ENCODE peak calls at places on chromosomes 4 and X, in nine cellular contexts. N, B, A, R, K, T, Y, G and H are unnamed samples.

GRCh38 chr4:23934915-23935314 is 45.1 kb upstream of the PPARGC1A start:
- DNase-seq in N (peak), B (no peak), A (no peak), R (no peak), K (no peak), T (no peak), Y (peak), G (peak), H (peak)

GRCh38 chrX:12979630-12980015 is 4.7 kb downstream of the TMSB4X start:
- DNase-seq in N (no peak), B (no peak), A (no peak), R (no peak), K (no peak), T (no peak), Y (no peak), G (no peak), H (no peak)

GRCh38 chrX:68823413-68824151 is 5.2 kb upstream of the EFNB1 start:
- DNase-seq in N (no peak), B (no peak), A (peak), R (no peak), K (no peak), T (no peak), Y (no peak), G (no peak), H (no peak)

GRCh38 chr4:144734522-144734921 is 88.6 kb downstream of the HHIP start:
- DNase-seq in N (no peak), B (no peak), A (no peak), R (no peak), K (no peak), T (no peak), Y (no peak), G (no peak), H (peak)

GRCh38 chr4:37983951-37984350 is 23.8 kb downstream of the PTTG2 start:
- DNase-seq in N (no peak), B (no peak), A (no peak), R (no peak), K (no peak), T (no peak), Y (no peak), G (no peak), H (no peak)

GRCh38 chrX:1673337-1673736 is 58.5 kb downstream of the ASMT start:
- DNase-seq in N (no peak), B (peak), A (no peak), R (peak), K (no peak), T (no peak), Y (no peak), G (no peak), H (peak)

GRCh38 chrX:34365482-34365881 is 233.4 kb upstream of the FAM47A start:
- DNase-seq in N (no peak), B (no peak), A (no peak), R (peak), K (no peak), T (no peak), Y (no peak), G (no peak), H (no peak)

GRCh38 chrX:103276581-103277002 is at the start of gene TCEAL5:
- DNase-seq in N (no peak), B (no peak), A (no peak), R (no peak), K (peak), T (peak), Y (no peak), G (no peak), H (peak)

GRCh38 chr4:94947681-94948108 is 189.9 kb downstream of the BMPR1B start:
- DNase-seq in N (no peak), B (no peak), A (no peak), R (no peak), K (no peak), T (no peak), Y (no peak), G (no peak), H (no peak)

GRCh38 chrX:134548257-134548732 is 88.3 kb downstream of the HPRT1 start:
- DNase-seq in N (no peak), B (no peak), A (no peak), R (no peak), K (no peak), T (no peak), Y (no peak), G (no peak), H (no peak)

GRCh38 chrX:67723580-67724351 is 179.9 kb downstream of the AR start:
- DNase-seq in N (no peak), B (no peak), A (no peak), R (no peak), K (no peak), T (no peak), Y (no peak), G (no peak), H (no peak)

GRCh38 chr4:183146478-183146877 is 47.4 kb downstream of the WWC2 start:
- DNase-seq in N (no peak), B (no peak), A (no peak), R (no peak), K (no peak), T (no peak), Y (no peak), G (no peak), H (no peak)

GRCh38 chrX:429266-429825 is 42.6 kb upstream of the PPP2R3B start:
- DNase-seq in N (no peak), B (no peak), A (no peak), R (no peak), K (no peak), T (no peak), Y (no peak), G (no peak), H (no peak)

GRCh38 chrX:68511255-68511654 is 12.4 kb downstream of the YIPF6 start:
- DNase-seq in N (peak), B (no peak), A (no peak), R (peak), K (peak), T (no peak), Y (no peak), G (no peak), H (peak)

GRCh38 chrX:120769576-120770341 is 105.9 kb downstream of the CT47B1 start:
- DNase-seq in N (peak), B (peak), A (no peak), R (peak), K (no peak), T (no peak), Y (no peak), G (no peak), H (no peak)

GRCh38 chrX:23559975-23560374 is 107.3 kb upstream of the PRDX4 start:
- DNase-seq in N (no peak), B (no peak), A (no peak), R (no peak), K (no peak), T (no peak), Y (no peak), G (no peak), H (no peak)

GRCh38 chr4:3773552-3774001 is 7.4 kb downstream of the ADRA2C start:
- DNase-seq in N (no peak), B (no peak), A (no peak), R (no peak), K (no peak), T (no peak), Y (no peak), G (no peak), H (peak)

GRCh38 chr4:40515037-40515397 is 114.6 kb downstream of the RBM47 start:
- DNase-seq in N (no peak), B (no peak), A (no peak), R (no peak), K (no peak), T (no peak), Y (no peak), G (no peak), H (peak)

GRCh38 chr4:15035152-15035551 is 32.9 kb downstream of the CPEB2 start:
- DNase-seq in N (no peak), B (no peak), A (no peak), R (no peak), K (no peak), T (no peak), Y (no peak), G (no peak), H (no peak)

GRCh38 chrX:155115174-155115830 is 44.0 kb downstream of the BRCC3 start:
- DNase-seq in N (no peak), B (no peak), A (no peak), R (no peak), K (no peak), T (no peak), Y (no peak), G (no peak), H (no peak)

GRCh38 chrX:11435568-11435967 is 142.4 kb downstream of the AMELX start:
- DNase-seq in N (no peak), B (no peak), A (no peak), R (no peak), K (no peak), T (no peak), Y (no peak), G (no peak), H (no peak)

GRCh38 chr4:52983563-52984303 is 121.6 kb downstream of the RASL11B start:
- DNase-seq in N (no peak), B (peak), A (no peak), R (peak), K (no peak), T (no peak), Y (no peak), G (no peak), H (peak)

GRCh38 chr4:158856852-158857251 is 88.0 kb downstream of the FNIP2 start:
- DNase-seq in N (no peak), B (peak), A (no peak), R (peak), K (no peak), T (no peak), Y (no peak), G (no peak), H (no peak)

GRCh38 chr4:74884282-74884681 is 48.6 kb upstream of the PARM1 start:
- DNase-seq in N (no peak), B (no peak), A (no peak), R (no peak), K (no peak), T (no peak), Y (no peak), G (no peak), H (no peak)

GRCh38 chr4:970854-971520 is 2.4 kb downstream of the DGKQ start:
- DNase-seq in N (no peak), B (no peak), A (no peak), R (no peak), K (no peak), T (no peak), Y (peak), G (no peak), H (no peak)

GRCh38 chr4:81792521-81792920 is 320.8 kb upstream of the RASGEF1B start:
- DNase-seq in N (no peak), B (no peak), A (no peak), R (no peak), K (no peak), T (no peak), Y (no peak), G (no peak), H (no peak)

GRCh38 chr4:138410266-138410665 is 168.1 kb upstream of the SLC7A11 start:
- DNase-seq in N (no peak), B (no peak), A (no peak), R (no peak), K (no peak), T (no peak), Y (peak), G (no peak), H (no peak)

GRCh38 chr4:141352775-141353544 is 132.3 kb downstream of the ZNF330 start:
- DNase-seq in N (no peak), B (no peak), A (no peak), R (no peak), K (no peak), T (no peak), Y (no peak), G (no peak), H (no peak)

GRCh38 chrX:40094041-40094899 is 3.5 kb downstream of the BCOR start:
- DNase-seq in N (peak), B (no peak), A (no peak), R (no peak), K (peak), T (no peak), Y (peak), G (no peak), H (peak)

DNA sequence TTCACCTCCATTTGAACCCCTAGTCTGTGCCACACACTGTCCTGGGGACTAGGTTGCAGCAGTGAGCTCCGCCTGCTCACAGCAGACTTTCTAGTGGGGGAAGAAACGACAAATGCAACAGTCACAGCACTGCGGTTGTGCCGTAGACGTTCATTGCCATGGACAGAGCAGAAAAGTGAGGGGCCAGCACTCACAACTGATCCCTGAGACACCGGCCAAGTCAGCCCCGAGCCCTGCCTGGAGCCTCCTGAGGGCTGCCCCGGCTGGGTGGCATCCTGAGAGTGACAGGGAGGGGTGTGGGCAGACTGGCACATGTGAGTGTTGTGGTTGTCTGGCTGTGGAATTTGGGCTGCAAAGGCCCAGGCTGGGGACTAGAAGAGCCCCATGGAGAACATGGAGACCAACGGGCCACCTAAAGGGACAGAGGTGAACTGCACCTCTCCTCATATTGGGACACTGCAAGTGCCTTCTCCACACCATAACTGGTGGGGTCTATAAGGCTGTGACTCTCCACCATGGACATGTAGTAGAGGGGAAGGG is 4.6 kb downstream of the DUSP9 start:
- DNase-seq in N (peak), B (no peak), A (no peak), R (peak), K (peak), T (no peak), Y (peak), G (no peak), H (no peak)
- TF ChIP-seq CTCF in N (no peak), B (peak), A (no peak), R (no peak), K (no peak), T (no peak), Y (no peak), G (no peak), H (no peak)

GRCh38 chr4:131347816-131348215 is 1801.3 kb upstream of the PCDH10 start:
- DNase-seq in N (no peak), B (no peak), A (no peak), R (no peak), K (no peak), T (no peak), Y (no peak), G (no peak), H (no peak)
- H3K27ac ChIP-seq in N (no peak), B (no peak), A (no peak), R (no peak), K (no peak), T (no peak), Y (no peak), G (no peak), H (no peak)

GRCh38 chrX:123732679-123733363 is at the start of gene THOC2:
- DNase-seq in N (peak), B (peak), A (peak), R (peak), K (peak), T (peak), Y (peak), G (peak), H (peak)
- TF ChIP-seq POLR2A in N (no peak), B (peak), A (no peak), R (peak), K (peak), T (peak), Y (no peak), G (peak), H (peak)

DNA sequence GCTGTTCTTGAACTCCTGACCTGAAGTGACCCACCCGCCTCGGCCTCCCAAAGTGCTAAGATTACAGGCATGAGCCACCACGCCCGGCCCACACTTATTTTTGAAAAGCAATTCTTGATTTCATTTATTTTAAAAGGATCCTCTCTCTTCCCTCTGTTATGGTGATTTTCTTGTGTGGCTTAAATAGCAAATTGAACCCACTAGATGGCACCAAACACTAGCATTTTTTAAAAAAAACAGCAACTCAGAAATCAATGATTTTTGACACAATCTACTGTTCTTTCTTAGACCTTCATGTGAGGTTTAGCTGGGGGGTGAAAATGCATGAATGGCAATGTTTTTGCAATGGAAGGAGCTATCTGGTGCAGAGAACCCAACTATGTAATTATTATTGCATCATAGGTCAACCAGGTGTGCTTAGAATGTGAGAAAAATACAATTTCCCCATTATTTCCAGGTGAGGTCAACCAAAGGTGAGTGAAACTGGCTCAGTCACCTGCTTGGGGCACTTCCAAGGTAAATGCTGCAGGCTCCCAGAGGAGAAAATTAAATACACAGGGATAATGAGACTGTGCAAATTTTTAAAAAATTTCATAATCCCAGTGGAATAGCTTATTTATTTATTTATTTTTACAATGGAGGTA is 226.6 kb upstream of the PRKX start:
- DNase-seq in N (no peak), B (peak), A (no peak), R (peak), K (no peak), T (no peak), Y (no peak), G (no peak), H (peak)
- TF ChIP-seq CTCF in N (no peak), B (peak), A (no peak), R (peak), K (no peak), T (no peak), Y (peak), G (peak), H (peak)

DNA sequence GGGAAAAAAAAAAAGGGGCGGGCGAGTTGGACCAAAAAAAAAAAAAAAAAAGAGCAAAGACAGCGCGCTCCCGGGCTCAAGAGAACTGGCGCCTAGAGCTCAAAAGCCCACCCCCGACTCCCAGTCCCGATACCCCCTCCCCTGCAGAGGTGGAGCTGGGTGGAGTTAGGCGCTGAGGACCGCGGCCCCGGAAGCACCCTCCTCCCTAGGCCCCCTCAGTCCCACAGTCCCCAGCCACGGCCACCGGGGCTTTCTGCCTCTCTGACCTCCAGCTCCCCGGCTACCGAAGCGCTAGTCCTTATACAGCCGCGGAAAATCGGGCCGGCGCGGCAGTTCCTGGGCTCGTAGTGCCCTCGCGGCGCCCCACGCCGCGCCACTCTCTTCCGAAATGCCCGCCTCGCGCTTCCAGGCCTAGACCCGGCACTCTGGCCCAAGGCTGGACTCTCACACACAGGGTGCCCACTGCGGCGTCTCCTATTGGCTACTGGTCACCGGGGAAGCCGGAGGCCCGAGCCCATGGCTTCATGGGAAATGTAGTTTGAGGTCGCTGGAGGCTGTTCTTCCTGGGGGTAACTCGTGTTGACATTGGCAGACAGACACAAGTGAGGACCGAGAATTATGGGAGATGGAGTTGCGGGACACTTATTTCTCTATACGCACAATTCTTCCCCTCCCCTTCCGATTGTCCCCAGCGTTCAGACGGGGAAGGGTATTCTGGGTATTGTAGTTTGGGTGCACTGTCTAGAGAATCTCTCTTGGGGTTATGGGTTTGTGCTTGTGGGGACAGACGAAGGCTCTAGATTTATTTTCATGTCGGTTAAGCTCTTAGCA is at the start of gene ENOX2:
- DNase-seq in N (peak), B (peak), A (peak), R (peak), K (peak), T (peak), Y (peak), G (peak), H (peak)
- H3K27ac ChIP-seq in N (no peak), B (peak), A (peak), R (peak), K (peak), T (peak), Y (peak), G (peak), H (peak)

GRCh38 chr4:17124767-17125166 is 226.3 kb upstream of the LDB2 start:
- DNase-seq in N (no peak), B (no peak), A (no peak), R (no peak), K (no peak), T (no peak), Y (no peak), G (no peak), H (no peak)
- TF ChIP-seq POLR2A in N (no peak), B (no peak), A (no peak), R (no peak), K (no peak), T (no peak), Y (no peak), G (no peak), H (no peak)

GRCh38 chrX:18792828-18793227 is 85.4 kb downstream of the PPEF1 start:
- DNase-seq in N (no peak), B (no peak), A (no peak), R (no peak), K (no peak), T (no peak), Y (no peak), G (no peak), H (no peak)

GRCh38 chrX:18789916-18790315 is 82.5 kb downstream of the PPEF1 start:
- DNase-seq in N (no peak), B (no peak), A (no peak), R (no peak), K (no peak), T (no peak), Y (no peak), G (no peak), H (no peak)

GRCh38 chrX:18793601-18794089 is 86.2 kb downstream of the PPEF1 start:
- DNase-seq in N (no peak), B (no peak), A (no peak), R (peak), K (no peak), T (no peak), Y (no peak), G (no peak), H (no peak)
- TF ChIP-seq CTCF in N (no peak), B (no peak), A (no peak), R (no peak), K (no peak), T (no peak), Y (no peak), G (no peak), H (no peak)

GRCh38 chrX:144946696-144947095 is 300.6 kb upstream of the SPANXN1 start:
- DNase-seq in N (no peak), B (no peak), A (no peak), R (no peak), K (no peak), T (no peak), Y (no peak), G (no peak), H (no peak)
- H3K27ac ChIP-seq in N (no peak), B (no peak), A (no peak), R (no peak), K (no peak), T (no peak), Y (no peak), G (no peak), H (no peak)